ENCODE peak calls at places on chromosomes 7 and 10, in four cellular contexts. E is NCI-H2029, P is NCI-H524 treated with DMSO at 0.1 percent for 48 hours, F is posterior cingulate gyrus. X is an unnamed sample.

GRCh38 chr10:31321396-31321941 is 2.5 kb downstream of the ZEB1 start:
- DNase-seq in E (peak; percentile 30), P (no peak), F (no peak), X (peak; percentile 38)

GRCh38 chr7:27910341-27910740 is 170.4 kb downstream of the TAX1BP1 start:
- DNase-seq in E (no peak), P (no peak), F (no peak), X (peak; percentile 35)

GRCh38 chr7:13778967-13779366 is 210.5 kb downstream of the ETV1 start:
- DNase-seq in E (no peak), P (no peak), F (no peak), X (no peak)

GRCh38 chr7:128835790-128836641 is 5.8 kb downstream of the FLNC start:
- DNase-seq in E (no peak), P (no peak), F (no peak), X (no peak)

GRCh38 chr10:78657622-78658165 is 411.1 kb upstream of the ZMIZ1 start:
- DNase-seq in E (peak; percentile 45), P (no peak), F (peak; percentile 25), X (peak; percentile 59)

GRCh38 chr10:112792487-112793196 is 157.4 kb upstream of the TCF7L2 start:
- DNase-seq in E (no peak), P (peak; percentile 67), F (peak; percentile 32), X (peak; percentile 80)

GRCh38 chr7:99733448-99733847 is 1.5 kb downstream of the CYP3A7 start:
- DNase-seq in E (no peak), P (no peak), F (no peak), X (no peak)

GRCh38 chr7:87574630-87575029 is 26.1 kb downstream of the ABCB1 start:
- DNase-seq in E (no peak), P (no peak), F (no peak), X (peak; percentile 1)

GRCh38 chr10:14089556-14090297 is 241.0 kb downstream of the FRMD4A start:
- DNase-seq in E (no peak), P (no peak), F (no peak), X (no peak)

GRCh38 chr7:23680417-23681405 is 712 bp downstream of the FAM221A start:
- DNase-seq in E (peak; percentile 85), P (no peak), F (peak; percentile 40), X (peak; percentile 17)

GRCh38 chr7:104643587-104644217 is 315.3 kb downstream of the LHFPL3 start:
- DNase-seq in E (no peak), P (no peak), F (no peak), X (peak; percentile 13)

GRCh38 chr7:156607332-156608175 is 33.0 kb upstream of the RNF32 start:
- DNase-seq in E (no peak), P (no peak), F (no peak), X (peak; percentile 3)

GRCh38 chr7:149479554-149479953 is 18.1 kb downstream of the ZNF746 start:
- DNase-seq in E (no peak), P (no peak), F (no peak), X (no peak)

GRCh38 chr7:47991270-47991669 is 11.9 kb upstream of the HUS1 start:
- DNase-seq in E (no peak), P (no peak), F (no peak), X (no peak)

GRCh38 chr7:47390914-47391313 is 191.0 kb downstream of the TNS3 start:
- DNase-seq in E (no peak), P (no peak), F (no peak), X (no peak)

GRCh38 chr10:23081156-23081833 is 14.1 kb upstream of the MSRB2 start:
- DNase-seq in E (no peak), P (peak; percentile 93), F (no peak), X (no peak)

GRCh38 chr7:51970961-51971655 is 654.5 kb upstream of the COBL start:
- DNase-seq in E (no peak), P (no peak), F (no peak), X (no peak)

GRCh38 chr7:129896568-129897382 is 56.0 kb downstream of the UBE2H start:
- DNase-seq in E (no peak), P (no peak), F (no peak), X (no peak)

GRCh38 chr10:34655286-34656170 is 159.6 kb downstream of the PARD3 start:
- DNase-seq in E (peak; percentile 20), P (no peak), F (no peak), X (peak; percentile 81)

GRCh38 chr10:14386202-14386593 is 55.5 kb upstream of the FRMD4A start:
- DNase-seq in E (no peak), P (no peak), F (no peak), X (peak; percentile 72)

GRCh38 chr10:62422068-62422590 is 48.0 kb downstream of the ZNF365 start:
- DNase-seq in E (no peak), P (no peak), F (no peak), X (peak; percentile 40)

X was measured in fibroblast of villous mesenchyme.